ENCODE peak calls at places on chromosomes 1 and 21, in six cellular contexts. M, A, W, C, D and V are unnamed samples.
A peak's percentile ranks its signal among the peaks of the same experiment; 100 is the strongest.

GRCh38 chr1:24914226-24915069 is 15.6 kb downstream of the RUNX3 start:
- DNase-seq in M (no peak), A (no peak), W (peak; percentile 47), C (no peak), D (peak; percentile 64), V (no peak)

GRCh38 chr1:228152097-228152917 is 2.6 kb downstream of the GJC2 start:
- DNase-seq in M (no peak), A (no peak), W (no peak), C (no peak), D (no peak), V (no peak)

GRCh38 chr1:227370463-227371254 is 52.4 kb upstream of the CDC42BPA start:
- DNase-seq in M (no peak), A (no peak), W (peak; percentile 18), C (no peak), D (peak; percentile 17), V (no peak)

GRCh38 chr1:56468472-56468871 is 110.9 kb downstream of the PLPP3 start:
- DNase-seq in M (no peak), A (no peak), W (no peak), C (no peak), D (no peak), V (no peak)

GRCh38 chr21:41247561-41247968 is 69.0 kb upstream of the FAM3B start:
- DNase-seq in M (no peak), A (no peak), W (peak; percentile 76), C (no peak), D (no peak), V (no peak)

GRCh38 chr1:162889989-162890388 is 29.0 kb upstream of the CCDC190 start:
- DNase-seq in M (no peak), A (no peak), W (no peak), C (no peak), D (no peak), V (no peak)

GRCh38 chr1:79430437-79430836 is 423.9 kb upstream of the ADGRL4 start:
- DNase-seq in M (no peak), A (no peak), W (no peak), C (peak; percentile 34), D (no peak), V (no peak)

GRCh38 chr1:230781596-230781995 is 34.4 kb downstream of the CAPN9 start:
- DNase-seq in M (no peak), A (no peak), W (peak; percentile 30), C (no peak), D (peak; percentile 16), V (no peak)

GRCh38 chr1:92820551-92820950 is 11.3 kb upstream of the RPL5 start:
- DNase-seq in M (no peak), A (no peak), W (peak; percentile 56), C (no peak), D (no peak), V (peak; percentile 70)

GRCh38 chr1:175802407-175803123 is 59.2 kb upstream of the TNR start:
- DNase-seq in M (no peak), A (no peak), W (no peak), C (peak; percentile 37), D (no peak), V (peak; percentile 47)

GRCh38 chr1:175801979-175802378 is 58.6 kb upstream of the TNR start:
- DNase-seq in M (no peak), A (no peak), W (no peak), C (no peak), D (no peak), V (no peak)

GRCh38 chr1:175808573-175808972 is 65.2 kb upstream of the TNR start:
- DNase-seq in M (no peak), A (no peak), W (no peak), C (peak; percentile 41), D (no peak), V (peak; percentile 23)

GRCh38 chr1:175803413-175803812 is 60.0 kb upstream of the TNR start:
- DNase-seq in M (no peak), A (no peak), W (no peak), C (no peak), D (no peak), V (no peak)

DNA sequence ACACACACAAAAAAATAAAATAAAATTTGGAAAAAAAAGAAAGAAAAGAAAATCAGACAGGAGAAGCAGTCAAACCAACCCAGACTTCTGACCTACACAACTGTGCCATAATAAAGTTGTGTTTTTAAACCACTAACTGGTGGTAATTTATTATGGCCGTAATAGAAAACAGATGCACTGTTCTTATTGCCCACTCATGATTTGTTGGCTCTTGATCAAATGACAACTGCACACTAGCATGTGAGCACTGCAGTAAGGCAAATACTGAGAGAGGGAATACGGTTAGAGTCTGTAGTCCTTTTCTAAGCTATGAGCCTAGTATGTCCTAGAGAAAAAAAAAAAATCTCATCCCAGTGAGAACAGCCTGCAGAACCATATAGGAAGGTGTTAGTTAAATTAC is 61.2 kb upstream of the TNR start:
- DNase-seq in M (no peak), A (no peak), W (no peak), C (no peak), D (no peak), V (no peak)
- H4K8ac ChIP-seq in M (no peak overlapping the region), A (no peak overlapping the region), W (no peak overlapping the region), C (no peak overlapping the region), D (no peak overlapping the region), V (no peak overlapping the region)

GRCh38 chr1:4671828-4672227 is 17.4 kb downstream of the AJAP1 start:
- DNase-seq in M (no peak), A (no peak), W (no peak), C (no peak), D (no peak), V (no peak)
- H2AFZ ChIP-seq in M (no peak overlapping the region), A (no peak overlapping the region), W (no peak overlapping the region), C (no peak overlapping the region), D (no peak overlapping the region), V (no peak overlapping the region)

DNA sequence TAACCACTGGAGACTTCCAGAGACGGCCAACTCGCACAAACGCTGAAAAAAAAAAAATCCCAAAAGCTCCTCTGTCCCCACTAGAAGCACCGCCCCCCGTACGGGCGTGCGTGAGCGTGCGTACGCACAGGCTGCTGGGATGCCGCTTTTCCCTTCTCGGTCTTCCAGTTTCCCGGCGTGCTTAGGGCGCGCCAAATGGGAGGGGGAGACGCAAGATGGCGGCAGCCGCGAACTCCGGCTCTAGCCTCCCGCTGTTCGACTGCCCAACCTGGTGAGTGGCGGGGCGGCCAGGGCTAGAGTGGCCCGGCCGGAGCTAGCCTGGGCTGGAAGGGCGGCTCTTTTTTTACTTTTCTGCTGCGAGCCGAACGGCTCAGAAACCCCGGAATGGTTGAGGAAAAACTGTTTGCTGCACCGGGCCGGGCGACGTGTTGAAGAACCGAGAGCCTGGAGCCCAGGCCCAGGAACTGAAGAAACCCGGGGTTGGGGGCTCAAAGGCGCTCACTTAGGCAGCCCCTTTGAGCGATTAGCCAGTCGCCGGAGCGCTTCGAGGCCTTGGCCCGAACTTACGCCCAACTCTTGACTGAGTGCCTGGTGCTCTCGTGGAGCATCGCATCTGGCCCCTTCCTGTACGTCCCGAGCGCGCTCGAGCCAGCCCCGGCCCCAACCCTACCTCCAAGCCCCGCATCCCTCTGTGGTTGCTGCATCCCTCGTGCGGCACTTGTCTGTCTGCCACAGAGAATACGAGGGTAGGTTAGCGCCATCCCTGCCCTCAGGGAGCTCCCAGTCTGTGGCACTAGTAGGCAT is at the start of gene PPP1R8:
- DNase-seq in M (peak; percentile 81), A (peak; percentile 89), W (peak; percentile 95), C (peak; percentile 96), D (peak; percentile 96), V (peak; percentile 98)
- H4K8ac ChIP-seq in M (peak within 1 kb of the TSS; percentile 100), A (no peak within 1 kb of the TSS), W (peak within 1 kb of the TSS; percentile 97), C (no peak within 1 kb of the TSS), D (peak within 1 kb of the TSS; percentile 95), V (peak within 1 kb of the TSS; percentile 98)

DNA sequence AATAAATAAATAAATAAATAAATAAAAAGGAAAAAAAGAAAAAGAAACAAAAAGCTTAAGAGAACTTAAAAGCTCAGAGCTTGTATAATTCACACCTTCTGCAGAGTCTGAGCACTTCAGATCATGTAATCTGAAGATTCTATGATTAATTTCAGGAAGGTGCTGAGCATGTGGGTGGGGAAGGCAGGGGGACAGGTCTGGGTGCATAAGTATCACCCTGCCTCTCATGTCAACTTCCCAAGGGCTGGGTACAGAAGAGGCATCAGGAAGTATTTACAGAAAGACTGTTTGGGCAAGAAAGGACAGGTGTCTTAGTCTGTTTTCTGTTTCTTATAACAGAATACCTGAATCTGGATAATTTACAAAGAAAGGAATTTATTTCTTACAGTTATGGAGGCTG is 20.4 kb upstream of the PADI2 start:
- DNase-seq in M (no peak), A (no peak), W (no peak), C (no peak), D (no peak), V (no peak)
- H2AFZ ChIP-seq in M (no peak overlapping the region), A (no peak overlapping the region), W (no peak overlapping the region), C (no peak overlapping the region), D (no peak overlapping the region), V (no peak overlapping the region)